ENCODE peak calls at places on chromosome 19, in eight cellular contexts. X, Z, A, I, W, Q, U and V are unnamed samples.

GRCh38 chr19:37413243-37414084 is 42.6 kb downstream of the ZNF527 start:
- DNase-seq in I (no peak), W (no peak), Z (peak; percentile 11), U (no peak), A (no peak), Q (peak; percentile 1), X (no peak), V (no peak)

GRCh38 chr19:29871143-29871542 is 59.4 kb downstream of the CCNE1 start:
- DNase-seq in W (no peak), I (no peak), A (no peak), U (no peak), Z (no peak), X (no peak), Q (no peak), V (no peak)

GRCh38 chr19:51065221-51065960 is 499 bp upstream of the KLK13 start:
- DNase-seq in A (no peak), U (no peak), Q (no peak), Z (no peak), I (no peak), W (no peak), X (no peak), V (no peak)

GRCh38 chr19:51107406-51108065 is 673 bp downstream of the CTU1 start:
- DNase-seq in A (no peak), W (no peak), X (no peak), U (no peak), Q (no peak), Z (peak; percentile 57), I (no peak), V (no peak)

GRCh38 chr19:4007836-4008539 is 452 bp downstream of the PIAS4 start:
- DNase-seq in A (no peak), U (no peak), X (no peak), Q (peak; percentile 14), Z (peak; percentile 31), I (no peak), W (no peak), V (peak; percentile 66)

GRCh38 chr19:13541554-13541953 is 35.3 kb upstream of the CACNA1A start:
- DNase-seq in U (no peak), Q (no peak), Z (no peak), W (no peak), I (no peak), A (no peak), X (no peak), V (no peak)

GRCh38 chr19:35901055-35901644 is 810 bp upstream of the NFKBID start:
- DNase-seq in U (no peak), I (no peak), X (no peak), Z (no peak), W (no peak), Q (no peak), A (no peak), V (no peak)

GRCh38 chr19:17125728-17126677 is 50.4 kb downstream of the MYO9B start:
- DNase-seq in I (no peak), Q (no peak), A (peak; percentile 71), X (no peak), W (peak; percentile 64), Z (peak; percentile 66), U (peak; percentile 67), V (peak; percentile 86)

GRCh38 chr19:56639217-56639616 is 3.7 kb upstream of the SMIM17 start:
- DNase-seq in U (no peak), W (no peak), X (no peak), Q (peak; percentile 16), I (no peak), A (no peak), Z (peak; percentile 30), V (no peak)